ENCODE peak calls at places on chromosome 18, in eight cellular contexts. One of them, this sample, is unnamed.

GRCh38 chr18:34923911-34924310 is 117.3 kb upstream of the MAPRE2 start:
- DNase-seq in 8988T: no peak
- DNase-seq in sciatic nerve: no peak
- DNase-seq in naive thymus-derived CD4-positive, alpha-beta T cell: no peak
- DNase-seq in activated CD8-positive, alpha-beta memory T cell treated with anti-CD3 and anti-CD28 coated beads for 24 hours: no peak
- DNase-seq in anterior cingulate cortex: no peak
- DNase-seq in tibial nerve: no peak
- DNase-seq in NCI-H1105 treated with DMSO at 0.1 percent for 48 hours: no peak
- DNase-seq in this sample: no peak

GRCh38 chr18:13465126-13465446 is 246.5 kb downstream of the LDLRAD4 start:
- DNase-seq in 8988T: no peak
- DNase-seq in sciatic nerve: no peak
- DNase-seq in naive thymus-derived CD4-positive, alpha-beta T cell: no peak
- DNase-seq in activated CD8-positive, alpha-beta memory T cell treated with anti-CD3 and anti-CD28 coated beads for 24 hours: no peak
- DNase-seq in anterior cingulate cortex: no peak
- DNase-seq in tibial nerve: no peak
- DNase-seq in NCI-H1105 treated with DMSO at 0.1 percent for 48 hours: no peak
- DNase-seq in this sample: no peak

GRCh38 chr18:61669320-61669719 is 223.5 kb downstream of the RNF152 start:
- DNase-seq in 8988T: no peak
- DNase-seq in sciatic nerve: no peak
- DNase-seq in naive thymus-derived CD4-positive, alpha-beta T cell: no peak
- DNase-seq in activated CD8-positive, alpha-beta memory T cell treated with anti-CD3 and anti-CD28 coated beads for 24 hours: no peak
- DNase-seq in anterior cingulate cortex: no peak
- DNase-seq in tibial nerve: no peak
- DNase-seq in NCI-H1105 treated with DMSO at 0.1 percent for 48 hours: no peak
- DNase-seq in this sample: no peak

GRCh38 chr18:49018961-49019445 is 68.2 kb upstream of the SMAD7 start:
- DNase-seq in 8988T: no peak
- DNase-seq in sciatic nerve: no peak
- DNase-seq in naive thymus-derived CD4-positive, alpha-beta T cell: no peak
- DNase-seq in activated CD8-positive, alpha-beta memory T cell treated with anti-CD3 and anti-CD28 coated beads for 24 hours: no peak
- DNase-seq in anterior cingulate cortex: no peak
- DNase-seq in tibial nerve: no peak
- DNase-seq in NCI-H1105 treated with DMSO at 0.1 percent for 48 hours: no peak
- DNase-seq in this sample: no peak

GRCh38 chr18:28666216-28666615 is 489.3 kb upstream of the CDH2 start:
- DNase-seq in 8988T: no peak
- DNase-seq in sciatic nerve: no peak
- DNase-seq in naive thymus-derived CD4-positive, alpha-beta T cell: no peak
- DNase-seq in activated CD8-positive, alpha-beta memory T cell treated with anti-CD3 and anti-CD28 coated beads for 24 hours: no peak
- DNase-seq in anterior cingulate cortex: no peak
- DNase-seq in tibial nerve: no peak
- DNase-seq in NCI-H1105 treated with DMSO at 0.1 percent for 48 hours: peak
- DNase-seq in this sample: no peak

GRCh38 chr18:21672868-21673267 is 31.7 kb downstream of the ABHD3 start:
- DNase-seq in 8988T: no peak
- DNase-seq in sciatic nerve: no peak
- DNase-seq in naive thymus-derived CD4-positive, alpha-beta T cell: no peak
- DNase-seq in activated CD8-positive, alpha-beta memory T cell treated with anti-CD3 and anti-CD28 coated beads for 24 hours: no peak
- DNase-seq in anterior cingulate cortex: peak
- DNase-seq in tibial nerve: no peak
- DNase-seq in NCI-H1105 treated with DMSO at 0.1 percent for 48 hours: no peak
- DNase-seq in this sample: no peak

GRCh38 chr18:48541026-48541746 is 2.4 kb downstream of the CTIF start:
- DNase-seq in 8988T: peak
- DNase-seq in sciatic nerve: peak
- DNase-seq in naive thymus-derived CD4-positive, alpha-beta T cell: no peak
- DNase-seq in activated CD8-positive, alpha-beta memory T cell treated with anti-CD3 and anti-CD28 coated beads for 24 hours: peak
- DNase-seq in anterior cingulate cortex: peak
- DNase-seq in tibial nerve: peak
- DNase-seq in NCI-H1105 treated with DMSO at 0.1 percent for 48 hours: peak
- DNase-seq in this sample: peak

GRCh38 chr18:45658756-45659155 is 43.5 kb downstream of the SLC14A2 start:
- DNase-seq in 8988T: no peak
- DNase-seq in sciatic nerve: no peak
- DNase-seq in naive thymus-derived CD4-positive, alpha-beta T cell: no peak
- DNase-seq in activated CD8-positive, alpha-beta memory T cell treated with anti-CD3 and anti-CD28 coated beads for 24 hours: no peak
- DNase-seq in anterior cingulate cortex: no peak
- DNase-seq in tibial nerve: no peak
- DNase-seq in NCI-H1105 treated with DMSO at 0.1 percent for 48 hours: no peak
- DNase-seq in this sample: no peak

GRCh38 chr18:63676526-63676925 is 14.8 kb upstream of the SERPINB3 start:
- DNase-seq in 8988T: no peak
- DNase-seq in sciatic nerve: no peak
- DNase-seq in naive thymus-derived CD4-positive, alpha-beta T cell: no peak
- DNase-seq in activated CD8-positive, alpha-beta memory T cell treated with anti-CD3 and anti-CD28 coated beads for 24 hours: no peak
- DNase-seq in anterior cingulate cortex: no peak
- DNase-seq in tibial nerve: no peak
- DNase-seq in NCI-H1105 treated with DMSO at 0.1 percent for 48 hours: peak
- DNase-seq in this sample: peak

This sample was measured in OCI-M1.